ENCODE peak calls at places on chromosomes 1 and 21, in six cellular contexts. S is transverse colon; Q is caudate nucleus; P is thyroid gland; D is Panc1; B is CD8-positive, alpha-beta T cell. J is an unnamed sample.

GRCh38 chr1:21064057-21064456 is 112.6 kb downstream of the EIF4G3 start:
- DNase-seq in S (no peak), Q (no peak), P (no peak), D (no peak), B (no peak), J (no peak)

GRCh38 chr1:109799445-109799844 is 35.7 kb upstream of the EPS8L3 start:
- DNase-seq in S (no peak), Q (no peak), P (no peak), D (no peak), B (no peak), J (no peak)

GRCh38 chr1:153563339-153563952 is 2.2 kb downstream of the S100A2 start:
- DNase-seq in S (no peak), Q (no peak), P (peak; percentile 26), D (no peak), B (no peak), J (no peak)

GRCh38 chr1:209877109-209877764 is 49.5 kb downstream of the UTP25 start:
- DNase-seq in S (no peak), Q (no peak), P (no peak), D (no peak), B (no peak), J (no peak)

GRCh38 chr1:109901508-109902145 is 9.0 kb upstream of the CSF1 start:
- DNase-seq in S (peak; percentile 42), Q (no peak), P (peak; percentile 62), D (no peak), B (no peak), J (no peak)

GRCh38 chr21:45876381-45877159 is 105.0 kb upstream of the COL6A1 start:
- DNase-seq in S (no peak), Q (no peak), P (no peak), D (no peak), B (no peak), J (no peak)

GRCh38 chr21:26469789-26470188 is 103.3 kb downstream of the CYYR1 start:
- DNase-seq in S (no peak), Q (peak; percentile 8), P (no peak), D (peak; percentile 20), B (no peak), J (no peak)

GRCh38 chr1:208731976-208732821 is 488.0 kb upstream of the PLXNA2 start:
- DNase-seq in S (no peak), Q (no peak), P (peak; percentile 6), D (no peak), B (no peak), J (no peak)

GRCh38 chr1:63873751-63874150 is 99.9 kb downstream of the ROR1 start:
- DNase-seq in S (no peak), Q (no peak), P (no peak), D (no peak), B (no peak), J (no peak)

GRCh38 chr1:52633291-52633754 is 355 bp downstream of the SHISAL2A start:
- DNase-seq in S (no peak), Q (no peak), P (no peak), D (no peak), B (peak; percentile 40), J (no peak)

GRCh38 chr1:115338457-115338820 is 390 bp upstream of the NGF start:
- DNase-seq in S (no peak), Q (no peak), P (no peak), D (no peak), B (no peak), J (no peak)
- H3K27ac ChIP-seq in S (peak overlapping the region; percentile 21), Q (no peak overlapping the region), P (no peak overlapping the region), D (no peak overlapping the region), B (no peak overlapping the region), J (no peak overlapping the region)

GRCh38 chr21:43824883-43825609 is 35.7 kb downstream of the RRP1 start:
- DNase-seq in S (no peak), Q (no peak), P (no peak), D (no peak), B (no peak), J (no peak)

GRCh38 chr21:43825610-43825935 is 36.2 kb downstream of the RRP1 start:
- DNase-seq in S (no peak), Q (no peak), P (no peak), D (no peak), B (no peak), J (no peak)

GRCh38 chr21:43827015-43827611 is 37.7 kb downstream of the RRP1 start:
- DNase-seq in S (no peak), Q (no peak), P (no peak), D (no peak), B (no peak), J (no peak)

GRCh38 chr21:43825936-43826622 is 36.7 kb downstream of the RRP1 start:
- DNase-seq in S (no peak), Q (no peak), P (peak; percentile 44), D (no peak), B (no peak), J (no peak)

DNA sequence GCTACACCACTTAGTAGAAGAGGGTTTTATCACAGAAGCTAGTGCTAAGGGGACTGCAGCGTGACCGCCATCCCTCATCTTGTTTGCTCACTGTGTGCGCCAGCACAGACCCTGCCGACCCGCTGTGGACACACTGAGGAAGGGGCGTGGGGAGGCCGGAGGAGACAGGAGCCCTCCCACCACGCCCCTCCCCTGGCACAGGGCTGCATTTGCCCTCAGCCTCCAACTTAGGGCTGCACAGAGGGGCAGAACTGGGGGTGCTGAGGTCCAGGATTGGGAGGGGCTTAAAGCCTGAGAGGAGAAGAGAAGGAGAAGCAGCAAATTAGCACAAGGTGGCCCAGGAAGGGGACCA is 37.2 kb downstream of the RRP1 start:
- DNase-seq in S (no peak), Q (no peak), P (no peak), D (no peak), B (no peak), J (no peak)
- H3K27ac ChIP-seq in S (no peak overlapping the region), Q (no peak overlapping the region), P (no peak overlapping the region), D (no peak overlapping the region), B (no peak overlapping the region), J (no peak overlapping the region)

GRCh38 chr1:173409613-173410012 is 67.5 kb upstream of the PRDX6 start:
- DNase-seq in S (peak; percentile 47), Q (no peak), P (no peak), D (no peak), B (peak; percentile 50), J (no peak)

GRCh38 chr1:173410794-173411236 is 66.3 kb upstream of the PRDX6 start:
- DNase-seq in S (no peak), Q (no peak), P (no peak), D (no peak), B (no peak), J (no peak)

GRCh38 chr1:173407846-173408245 is 69.3 kb upstream of the PRDX6 start:
- DNase-seq in S (no peak), Q (no peak), P (no peak), D (no peak), B (no peak), J (no peak)

GRCh38 chr1:173410133-173410793 is 66.9 kb upstream of the PRDX6 start:
- DNase-seq in S (no peak), Q (no peak), P (no peak), D (no peak), B (peak; percentile 45), J (no peak)

GRCh38 chr1:173408886-173409285 is 68.2 kb upstream of the PRDX6 start:
- DNase-seq in S (no peak), Q (no peak), P (no peak), D (no peak), B (no peak), J (no peak)
- H3K27ac ChIP-seq in S (no peak overlapping the region), Q (no peak overlapping the region), P (no peak overlapping the region), D (no peak overlapping the region), B (no peak overlapping the region), J (no peak overlapping the region)

GRCh38 chr1:91735266-91735845 is 150.6 kb downstream of the TGFBR3 start:
- DNase-seq in S (no peak), Q (no peak), P (no peak), D (no peak), B (no peak), J (no peak)

GRCh38 chr1:91736146-91736998 is 149.6 kb downstream of the TGFBR3 start:
- DNase-seq in S (peak; percentile 27), Q (no peak), P (peak; percentile 39), D (no peak), B (no peak), J (no peak)

GRCh38 chr1:91737650-91738049 is 148.3 kb downstream of the TGFBR3 start:
- DNase-seq in S (no peak), Q (no peak), P (no peak), D (no peak), B (no peak), J (no peak)

GRCh38 chr1:91732991-91733390 is 153.0 kb downstream of the TGFBR3 start:
- DNase-seq in S (no peak), Q (no peak), P (peak; percentile 39), D (no peak), B (no peak), J (no peak)

GRCh38 chr1:91736999-91737615 is 148.8 kb downstream of the TGFBR3 start:
- DNase-seq in S (peak; percentile 16), Q (no peak), P (peak; percentile 82), D (peak; percentile 35), B (no peak), J (no peak)
- H3K27ac ChIP-seq in S (peak overlapping the region; percentile 73), Q (no peak overlapping the region), P (peak overlapping the region; percentile 98), D (peak overlapping the region; percentile 99), B (no peak overlapping the region), J (no peak overlapping the region)

GRCh38 chr1:183027791-183028190 is 4.6 kb downstream of the LAMC1 start:
- DNase-seq in S (no peak), Q (no peak), P (no peak), D (no peak), B (no peak), J (no peak)
- H3K27ac ChIP-seq in S (peak overlapping the region; percentile 15), Q (no peak overlapping the region), P (peak overlapping the region; percentile 70), D (no peak overlapping the region), B (no peak overlapping the region), J (no peak overlapping the region)

DNA sequence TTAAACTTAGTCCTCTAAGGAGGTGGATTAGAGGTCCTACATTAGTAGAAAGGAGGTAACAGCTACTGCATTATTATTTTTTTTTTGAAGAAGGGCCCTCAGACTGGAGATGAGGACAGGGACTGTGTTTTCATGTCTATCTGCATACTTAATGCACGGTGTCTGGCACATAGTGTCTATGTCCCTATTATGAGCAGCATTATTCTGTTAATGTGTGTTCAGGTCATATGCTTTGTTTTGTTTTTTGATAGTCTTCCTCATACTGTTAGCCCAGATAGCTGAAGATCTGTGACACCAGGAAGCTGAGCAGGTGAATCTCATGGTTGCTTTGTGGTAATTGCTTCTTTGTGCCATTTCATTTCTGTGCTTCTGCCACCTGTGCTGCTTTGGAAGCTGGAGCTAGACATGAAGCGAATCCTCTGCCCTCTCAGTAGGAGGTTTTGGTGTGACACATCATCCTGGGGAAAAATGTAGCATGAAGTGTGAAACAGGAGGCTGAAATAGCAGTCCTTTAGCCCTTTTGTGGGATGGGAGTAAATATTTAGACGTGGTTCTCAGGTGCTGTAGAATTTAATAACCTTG is 15.8 kb downstream of the SMAP2 start:
- DNase-seq in S (no peak), Q (no peak), P (no peak), D (no peak), B (peak; percentile 49), J (no peak)
- H3K27ac ChIP-seq in S (peak overlapping the region; percentile 90), Q (peak overlapping the region; percentile 88), P (peak overlapping the region; percentile 18), D (no peak overlapping the region), B (peak overlapping the region; percentile 67), J (peak overlapping the region; percentile 73)